ENCODE peak calls at places on chromosomes 7 and 10, in ten cellular contexts. One of them, this sample, is unnamed.

GRCh38 chr10:69645296-69645665 is 15.2 kb downstream of the FAM241B start:
- DNase-seq in Peyer's patch: no peak
- DNase-seq in ovary: no peak
- DNase-seq in uterus: no peak
- DNase-seq in stomach: no peak
- DNase-seq in adrenal gland: no peak
- DNase-seq in transverse colon: no peak
- DNase-seq in right lobe of liver: no peak
- DNase-seq in HCT116: no peak
- DNase-seq in gastrocnemius medialis: no peak
- DNase-seq in this sample: no peak

GRCh38 chr10:55370021-55370420 is 569.0 kb upstream of the PCDH15 start:
- DNase-seq in Peyer's patch: no peak
- DNase-seq in ovary: no peak
- DNase-seq in uterus: no peak
- DNase-seq in stomach: no peak
- DNase-seq in adrenal gland: no peak
- DNase-seq in transverse colon: no peak
- DNase-seq in right lobe of liver: no peak
- DNase-seq in HCT116: no peak
- DNase-seq in gastrocnemius medialis: no peak
- DNase-seq in this sample: no peak

GRCh38 chr7:68207676-68208075 is 1211.0 kb downstream of the TYW1 start:
- DNase-seq in Peyer's patch: no peak
- DNase-seq in ovary: no peak
- DNase-seq in uterus: no peak
- DNase-seq in stomach: no peak
- DNase-seq in adrenal gland: no peak
- DNase-seq in transverse colon: no peak
- DNase-seq in right lobe of liver: no peak
- DNase-seq in HCT116: no peak
- DNase-seq in gastrocnemius medialis: no peak
- DNase-seq in this sample: no peak

GRCh38 chr10:7170626-7171322 is 240.1 kb downstream of the SFMBT2 start:
- DNase-seq in Peyer's patch: no peak
- DNase-seq in ovary: no peak
- DNase-seq in uterus: no peak
- DNase-seq in stomach: no peak
- DNase-seq in adrenal gland: no peak
- DNase-seq in transverse colon: no peak
- DNase-seq in right lobe of liver: no peak
- DNase-seq in HCT116: no peak
- DNase-seq in gastrocnemius medialis: no peak
- DNase-seq in this sample: peak

GRCh38 chr7:111741811-111742240 is 179.5 kb upstream of the IMMP2L start:
- DNase-seq in Peyer's patch: no peak
- DNase-seq in ovary: peak
- DNase-seq in uterus: peak
- DNase-seq in stomach: peak
- DNase-seq in adrenal gland: peak
- DNase-seq in transverse colon: peak
- DNase-seq in right lobe of liver: peak
- DNase-seq in HCT116: peak
- DNase-seq in gastrocnemius medialis: no peak
- DNase-seq in this sample: no peak

GRCh38 chr7:2635810-2636701 is 4.3 kb downstream of the TTYH3 start:
- DNase-seq in Peyer's patch: no peak
- DNase-seq in ovary: no peak
- DNase-seq in uterus: peak
- DNase-seq in stomach: no peak
- DNase-seq in adrenal gland: peak
- DNase-seq in transverse colon: no peak
- DNase-seq in right lobe of liver: peak
- DNase-seq in HCT116: no peak
- DNase-seq in gastrocnemius medialis: peak
- DNase-seq in this sample: peak

GRCh38 chr10:47438857-47439474 is 44.9 kb downstream of the ANXA8 start:
- DNase-seq in Peyer's patch: peak
- DNase-seq in ovary: peak
- DNase-seq in uterus: no peak
- DNase-seq in stomach: peak
- DNase-seq in adrenal gland: peak
- DNase-seq in transverse colon: peak
- DNase-seq in right lobe of liver: peak
- DNase-seq in HCT116: peak
- DNase-seq in gastrocnemius medialis: no peak
- DNase-seq in this sample: no peak

GRCh38 chr7:151367304-151367703 is 25.7 kb downstream of the NUB1 start:
- DNase-seq in Peyer's patch: no peak
- DNase-seq in ovary: no peak
- DNase-seq in uterus: no peak
- DNase-seq in stomach: no peak
- DNase-seq in adrenal gland: no peak
- DNase-seq in transverse colon: no peak
- DNase-seq in right lobe of liver: no peak
- DNase-seq in HCT116: no peak
- DNase-seq in gastrocnemius medialis: no peak
- DNase-seq in this sample: no peak

GRCh38 chr7:133099887-133100286 is 18.0 kb upstream of the CHCHD3 start:
- DNase-seq in Peyer's patch: no peak
- DNase-seq in ovary: no peak
- DNase-seq in uterus: no peak
- DNase-seq in stomach: no peak
- DNase-seq in adrenal gland: no peak
- DNase-seq in transverse colon: no peak
- DNase-seq in right lobe of liver: no peak
- DNase-seq in HCT116: no peak
- DNase-seq in gastrocnemius medialis: no peak
- DNase-seq in this sample: no peak

GRCh38 chr10:2137549-2138174 is 400.3 kb upstream of the ADARB2 start:
- DNase-seq in Peyer's patch: no peak
- DNase-seq in ovary: no peak
- DNase-seq in uterus: no peak
- DNase-seq in stomach: no peak
- DNase-seq in adrenal gland: no peak
- DNase-seq in transverse colon: no peak
- DNase-seq in right lobe of liver: no peak
- DNase-seq in HCT116: no peak
- DNase-seq in gastrocnemius medialis: no peak
- DNase-seq in this sample: no peak

GRCh38 chr7:134826105-134826504 is 46.7 kb downstream of the CALD1 start:
- DNase-seq in Peyer's patch: no peak
- DNase-seq in ovary: no peak
- DNase-seq in uterus: no peak
- DNase-seq in stomach: no peak
- DNase-seq in adrenal gland: no peak
- DNase-seq in transverse colon: no peak
- DNase-seq in right lobe of liver: no peak
- DNase-seq in HCT116: no peak
- DNase-seq in gastrocnemius medialis: no peak
- DNase-seq in this sample: no peak

GRCh38 chr7:115081772-115082171 is 159.9 kb downstream of the MDFIC start:
- DNase-seq in Peyer's patch: no peak
- DNase-seq in ovary: no peak
- DNase-seq in uterus: no peak
- DNase-seq in stomach: no peak
- DNase-seq in adrenal gland: no peak
- DNase-seq in transverse colon: no peak
- DNase-seq in right lobe of liver: no peak
- DNase-seq in HCT116: no peak
- DNase-seq in gastrocnemius medialis: no peak
- DNase-seq in this sample: no peak

GRCh38 chr7:24756989-24757798 is at the start of gene GSDME:
- DNase-seq in Peyer's patch: peak
- DNase-seq in ovary: peak
- DNase-seq in uterus: peak
- DNase-seq in stomach: peak
- DNase-seq in adrenal gland: peak
- DNase-seq in transverse colon: peak
- DNase-seq in right lobe of liver: peak
- DNase-seq in HCT116: no peak
- DNase-seq in gastrocnemius medialis: peak
- DNase-seq in this sample: peak

GRCh38 chr10:124394583-124394982 is 24.1 kb downstream of the OAT start:
- DNase-seq in Peyer's patch: no peak
- DNase-seq in ovary: no peak
- DNase-seq in uterus: no peak
- DNase-seq in stomach: no peak
- DNase-seq in adrenal gland: no peak
- DNase-seq in transverse colon: no peak
- DNase-seq in right lobe of liver: no peak
- DNase-seq in HCT116: no peak
- DNase-seq in gastrocnemius medialis: no peak
- DNase-seq in this sample: no peak

GRCh38 chr10:61902448-61903183 is 1.1 kb downstream of the ARID5B start:
- DNase-seq in Peyer's patch: no peak
- DNase-seq in ovary: peak
- DNase-seq in uterus: peak
- DNase-seq in stomach: peak
- DNase-seq in adrenal gland: peak
- DNase-seq in transverse colon: peak
- DNase-seq in right lobe of liver: peak
- DNase-seq in HCT116: peak
- DNase-seq in gastrocnemius medialis: peak
- DNase-seq in this sample: peak

GRCh38 chr10:87842776-87843497 is 20.4 kb downstream of the KLLN start:
- DNase-seq in Peyer's patch: no peak
- DNase-seq in ovary: no peak
- DNase-seq in uterus: no peak
- DNase-seq in stomach: no peak
- DNase-seq in adrenal gland: no peak
- DNase-seq in transverse colon: no peak
- DNase-seq in right lobe of liver: no peak
- DNase-seq in HCT116: no peak
- DNase-seq in gastrocnemius medialis: no peak
- DNase-seq in this sample: no peak
- TF ChIP-seq CTCF in Peyer's patch: no peak
- TF ChIP-seq CTCF in ovary: no peak
- TF ChIP-seq CTCF in uterus: no peak
- TF ChIP-seq CTCF in stomach: no peak
- TF ChIP-seq CTCF in adrenal gland: no peak
- TF ChIP-seq CTCF in transverse colon: no peak
- TF ChIP-seq CTCF in right lobe of liver: no peak
- TF ChIP-seq CTCF in HCT116: no peak
- TF ChIP-seq CTCF in gastrocnemius medialis: no peak
- TF ChIP-seq CTCF in this sample: no peak

GRCh38 chr10:81953420-81953819 is 78.4 kb downstream of the NRG3 start:
- DNase-seq in Peyer's patch: no peak
- DNase-seq in ovary: no peak
- DNase-seq in uterus: no peak
- DNase-seq in stomach: no peak
- DNase-seq in adrenal gland: no peak
- DNase-seq in transverse colon: no peak
- DNase-seq in right lobe of liver: no peak
- DNase-seq in HCT116: no peak
- DNase-seq in gastrocnemius medialis: no peak
- DNase-seq in this sample: no peak
- H3K27ac ChIP-seq in Peyer's patch: no peak
- H3K27ac ChIP-seq in ovary: no peak
- H3K27ac ChIP-seq in uterus: no peak
- H3K27ac ChIP-seq in stomach: no peak
- H3K27ac ChIP-seq in adrenal gland: no peak
- H3K27ac ChIP-seq in transverse colon: no peak
- H3K27ac ChIP-seq in right lobe of liver: no peak
- H3K27ac ChIP-seq in HCT116: no peak
- H3K27ac ChIP-seq in gastrocnemius medialis: no peak
- H3K27ac ChIP-seq in this sample: no peak

GRCh38 chr7:139733751-139734150 is 44.0 kb downstream of the HIPK2 start:
- DNase-seq in Peyer's patch: no peak
- DNase-seq in ovary: no peak
- DNase-seq in uterus: no peak
- DNase-seq in stomach: no peak
- DNase-seq in adrenal gland: no peak
- DNase-seq in transverse colon: no peak
- DNase-seq in right lobe of liver: no peak
- DNase-seq in HCT116: no peak
- DNase-seq in gastrocnemius medialis: no peak
- DNase-seq in this sample: no peak
- TF ChIP-seq POLR2A in Peyer's patch: no peak
- TF ChIP-seq POLR2A in ovary: no peak
- TF ChIP-seq POLR2A in uterus: no peak
- TF ChIP-seq POLR2A in stomach: no peak
- TF ChIP-seq POLR2A in adrenal gland: no peak
- TF ChIP-seq POLR2A in transverse colon: no peak
- TF ChIP-seq POLR2A in right lobe of liver: no peak
- TF ChIP-seq POLR2A in HCT116: no peak
- TF ChIP-seq POLR2A in gastrocnemius medialis: no peak
- TF ChIP-seq POLR2A in this sample: no peak

GRCh38 chr10:118102116-118102515 is 55.4 kb upstream of the RAB11FIP2 start:
- DNase-seq in Peyer's patch: no peak
- DNase-seq in ovary: no peak
- DNase-seq in uterus: no peak
- DNase-seq in stomach: no peak
- DNase-seq in adrenal gland: no peak
- DNase-seq in transverse colon: no peak
- DNase-seq in right lobe of liver: no peak
- DNase-seq in HCT116: no peak
- DNase-seq in gastrocnemius medialis: no peak
- DNase-seq in this sample: no peak

GRCh38 chr10:118107541-118107940 is 60.8 kb upstream of the RAB11FIP2 start:
- DNase-seq in Peyer's patch: no peak
- DNase-seq in ovary: no peak
- DNase-seq in uterus: no peak
- DNase-seq in stomach: no peak
- DNase-seq in adrenal gland: no peak
- DNase-seq in transverse colon: no peak
- DNase-seq in right lobe of liver: no peak
- DNase-seq in HCT116: no peak
- DNase-seq in gastrocnemius medialis: no peak
- DNase-seq in this sample: no peak

GRCh38 chr10:118108194-118109026 is 61.7 kb upstream of the RAB11FIP2 start:
- DNase-seq in Peyer's patch: no peak
- DNase-seq in ovary: no peak
- DNase-seq in uterus: peak
- DNase-seq in stomach: no peak
- DNase-seq in adrenal gland: no peak
- DNase-seq in transverse colon: no peak
- DNase-seq in right lobe of liver: no peak
- DNase-seq in HCT116: no peak
- DNase-seq in gastrocnemius medialis: no peak
- DNase-seq in this sample: no peak

GRCh38 chr10:118107040-118107439 is 60.3 kb upstream of the RAB11FIP2 start:
- DNase-seq in Peyer's patch: no peak
- DNase-seq in ovary: no peak
- DNase-seq in uterus: no peak
- DNase-seq in stomach: no peak
- DNase-seq in adrenal gland: no peak
- DNase-seq in transverse colon: no peak
- DNase-seq in right lobe of liver: no peak
- DNase-seq in HCT116: no peak
- DNase-seq in gastrocnemius medialis: no peak
- DNase-seq in this sample: no peak

DNA sequence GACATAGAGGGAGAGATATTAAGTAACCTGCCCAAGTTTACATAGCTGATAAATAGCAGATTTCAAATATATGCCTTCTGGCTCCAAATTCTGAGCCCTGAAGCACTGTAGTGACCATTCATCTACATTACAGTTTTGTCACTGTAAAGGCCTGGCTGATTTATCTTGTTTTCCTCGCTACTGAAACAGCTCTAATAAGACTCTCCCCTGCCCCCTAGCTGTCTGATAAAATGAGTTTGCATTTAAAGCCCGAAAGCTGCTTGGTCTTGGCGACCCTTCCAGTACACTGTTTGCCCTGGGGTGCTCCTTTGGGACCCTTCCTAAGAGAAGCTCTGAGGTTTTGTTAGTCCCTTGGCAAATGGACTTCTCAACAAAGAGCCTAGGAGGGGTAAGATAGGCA is 59.7 kb upstream of the RAB11FIP2 start:
- DNase-seq in Peyer's patch: no peak
- DNase-seq in ovary: no peak
- DNase-seq in uterus: peak
- DNase-seq in stomach: no peak
- DNase-seq in adrenal gland: no peak
- DNase-seq in transverse colon: no peak
- DNase-seq in right lobe of liver: no peak
- DNase-seq in HCT116: peak
- DNase-seq in gastrocnemius medialis: no peak
- DNase-seq in this sample: no peak
- TF ChIP-seq CTCF in Peyer's patch: peak
- TF ChIP-seq CTCF in ovary: no peak
- TF ChIP-seq CTCF in uterus: no peak
- TF ChIP-seq CTCF in stomach: peak
- TF ChIP-seq CTCF in adrenal gland: peak
- TF ChIP-seq CTCF in transverse colon: peak
- TF ChIP-seq CTCF in right lobe of liver: peak
- TF ChIP-seq CTCF in HCT116: peak
- TF ChIP-seq CTCF in gastrocnemius medialis: no peak
- TF ChIP-seq CTCF in this sample: peak